ENCODE peak calls at places on chromosomes 1 and 21, in nine cellular contexts. Q is adrenal gland, W is breast epithelium, B is spleen, O is body of pancreas, Y is ovary, H is GM12878, Z is IMR-90, L is stomach. S is an unnamed sample.

GRCh38 chr1:65948609-65949229 is 156.0 kb downstream of the PDE4B start:
- DNase-seq in L (no peak), O (no peak), Z (peak), Q (peak), H (no peak), Y (no peak), W (no peak), B (no peak), S (no peak)

GRCh38 chr1:204087893-204088528 is 15.1 kb downstream of the SOX13 start:
- DNase-seq in Y (peak), Z (no peak), W (no peak), B (no peak), H (no peak), O (no peak), Q (peak), L (no peak), S (no peak)

GRCh38 chr1:6634278-6635052 is 9.8 kb downstream of the THAP3 start:
- DNase-seq in Y (peak), Z (peak), O (peak), L (peak), Q (peak), W (no peak), H (no peak), B (peak), S (peak)

GRCh38 chr1:100703716-100704115 is 15.8 kb upstream of the VCAM1 start:
- DNase-seq in Y (no peak), H (no peak), Z (no peak), B (no peak), O (no peak), Q (no peak), W (no peak), L (no peak), S (no peak)

GRCh38 chr1:89906088-89906487 is 85.3 kb downstream of the LRRC8D start:
- DNase-seq in O (no peak), H (no peak), Q (no peak), L (no peak), Y (no peak), B (no peak), W (no peak), Z (no peak), S (no peak)

GRCh38 chr21:46639489-46640386 is 4.3 kb downstream of the PRMT2 start:
- DNase-seq in W (no peak), Q (no peak), Y (no peak), B (no peak), Z (peak), O (no peak), H (no peak), L (no peak), S (no peak)

GRCh38 chr1:43828574-43828973 is 105.0 kb upstream of the ARTN start:
- DNase-seq in L (no peak), Q (no peak), Z (no peak), W (no peak), O (no peak), B (no peak), H (no peak), Y (no peak), S (no peak)

GRCh38 chr1:74363220-74363619 is 128.0 kb downstream of the TNNI3K start:
- DNase-seq in L (no peak), H (no peak), Z (no peak), O (no peak), B (no peak), Q (no peak), W (no peak), Y (no peak), S (no peak)

GRCh38 chr1:47208374-47208850 is 18.6 kb upstream of the PDZK1IP1 start:
- DNase-seq in Q (no peak), B (peak), O (no peak), Y (no peak), W (no peak), Z (no peak), H (no peak), L (no peak), S (no peak)

DNA sequence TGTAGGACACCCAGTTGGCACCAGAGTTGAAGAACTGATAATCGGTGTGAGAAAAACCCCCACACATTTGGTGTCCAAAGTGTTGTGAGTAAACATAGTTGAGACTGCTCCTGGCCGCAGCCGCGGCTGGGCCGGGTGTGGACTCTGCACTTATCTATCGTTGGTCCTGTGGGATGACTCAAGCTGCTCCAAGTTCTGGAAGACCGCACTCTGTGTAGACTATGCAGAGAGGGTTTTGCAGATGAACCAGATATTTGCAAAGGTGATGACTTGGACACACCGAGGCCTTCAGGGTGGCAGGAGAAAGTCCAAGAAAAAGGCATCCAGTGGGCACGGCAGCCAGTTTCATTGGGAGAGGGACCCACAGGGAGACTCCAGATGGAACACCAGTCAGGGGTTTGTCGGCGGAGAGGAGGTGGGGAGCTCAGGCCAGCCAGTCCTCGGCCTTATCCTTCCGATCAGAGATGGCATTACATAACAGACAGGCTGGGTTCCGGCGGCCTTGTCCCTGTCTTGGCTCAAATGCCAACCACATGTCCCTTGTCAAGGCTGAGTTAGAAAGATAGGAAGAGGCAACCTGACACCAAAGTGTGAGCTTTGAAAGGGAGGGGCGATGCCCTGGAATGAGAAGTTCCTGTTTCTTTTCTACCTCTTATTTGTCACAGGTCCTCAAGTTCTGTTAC is 21.1 kb downstream of the C2CD2 start:
- DNase-seq in W (no peak), B (peak), Y (peak), Q (peak), O (no peak), H (no peak), L (no peak), Z (peak), S (peak)
- TF ChIP-seq POLR2A in W (no peak), B (no peak), Y (no peak), Q (peak), O (no peak), H (no peak), L (no peak), Z (no peak), S (no peak)

DNA sequence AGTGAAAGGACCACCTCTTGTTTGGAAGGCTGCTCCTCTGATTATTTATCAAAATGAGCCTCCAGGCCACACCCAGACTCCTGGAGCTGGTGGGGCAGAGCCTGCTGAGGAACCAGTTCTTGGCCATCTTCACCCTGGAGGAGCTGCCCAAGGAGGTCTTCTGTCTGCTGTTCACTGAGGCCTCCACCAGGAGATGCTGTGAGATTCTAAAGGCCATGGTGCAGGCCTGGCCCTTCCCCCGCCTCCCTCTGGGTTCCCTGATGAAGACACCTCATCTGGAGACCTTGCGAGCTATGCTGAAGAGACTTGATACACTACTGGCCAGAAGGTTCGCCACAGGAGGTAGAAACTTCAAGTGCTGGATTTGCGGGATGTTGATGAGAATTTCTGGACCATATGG is 61.7 kb upstream of the GJA8 start:
- DNase-seq in L (no peak), O (no peak), Q (no peak), B (no peak), W (no peak), H (no peak), Y (no peak), Z (peak), S (no peak)
- TF ChIP-seq CTCF in L (no peak), O (no peak), Q (no peak), B (no peak), W (no peak), H (peak), Y (no peak), Z (peak), S (no peak)

GRCh38 chr1:164601399-164602141 is 42.6 kb downstream of the PBX1 start:
- DNase-seq in Z (no peak), L (no peak), O (no peak), Y (no peak), Q (no peak), H (no peak), W (no peak), B (no peak), S (no peak)
- H3K4me3 ChIP-seq in Z (no peak), L (no peak), O (no peak), Y (no peak), Q (no peak), H (no peak), W (peak), B (no peak), S (no peak)

GRCh38 chr1:53681647-53682368 is 57.2 kb downstream of the GLIS1 start:
- DNase-seq in L (peak), Z (peak), O (peak), B (no peak), Y (peak), H (no peak), Q (peak), W (peak), S (peak)

GRCh38 chr1:53680868-53681267 is 58.1 kb downstream of the GLIS1 start:
- DNase-seq in H (no peak), L (no peak), Q (no peak), O (no peak), W (no peak), B (no peak), Y (no peak), Z (no peak), S (no peak)

GRCh38 chr1:53683986-53684740 is 54.8 kb downstream of the GLIS1 start:
- DNase-seq in Y (no peak), O (no peak), H (no peak), B (no peak), Q (no peak), W (no peak), Z (no peak), L (no peak), S (no peak)

GRCh38 chr1:53682881-53683280 is 56.1 kb downstream of the GLIS1 start:
- DNase-seq in B (no peak), L (no peak), O (no peak), Q (no peak), Z (no peak), W (no peak), H (no peak), Y (no peak), S (no peak)

DNA sequence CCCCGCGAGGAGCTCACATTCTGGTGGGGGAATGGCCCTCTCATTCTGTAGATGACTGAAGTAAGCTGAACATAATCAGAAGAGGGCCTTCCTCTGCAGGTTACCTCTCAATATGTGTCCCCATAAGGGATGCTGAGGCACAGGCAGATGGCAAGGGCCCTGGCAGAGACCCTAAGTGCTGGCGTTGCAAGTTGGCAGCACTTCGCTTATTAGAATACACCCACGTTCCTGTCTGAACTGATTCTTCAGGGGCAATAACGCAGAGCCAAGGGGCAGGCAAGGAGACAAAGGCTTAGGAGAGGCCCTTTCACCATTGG is 56.6 kb downstream of the GLIS1 start:
- DNase-seq in Q (no peak), L (no peak), B (no peak), H (no peak), W (no peak), Z (no peak), O (no peak), Y (no peak), S (no peak)
- TF ChIP-seq POLR2A in Q (no peak), L (no peak), B (no peak), H (no peak), W (no peak), Z (no peak), O (no peak), Y (no peak), S (no peak)

DNA sequence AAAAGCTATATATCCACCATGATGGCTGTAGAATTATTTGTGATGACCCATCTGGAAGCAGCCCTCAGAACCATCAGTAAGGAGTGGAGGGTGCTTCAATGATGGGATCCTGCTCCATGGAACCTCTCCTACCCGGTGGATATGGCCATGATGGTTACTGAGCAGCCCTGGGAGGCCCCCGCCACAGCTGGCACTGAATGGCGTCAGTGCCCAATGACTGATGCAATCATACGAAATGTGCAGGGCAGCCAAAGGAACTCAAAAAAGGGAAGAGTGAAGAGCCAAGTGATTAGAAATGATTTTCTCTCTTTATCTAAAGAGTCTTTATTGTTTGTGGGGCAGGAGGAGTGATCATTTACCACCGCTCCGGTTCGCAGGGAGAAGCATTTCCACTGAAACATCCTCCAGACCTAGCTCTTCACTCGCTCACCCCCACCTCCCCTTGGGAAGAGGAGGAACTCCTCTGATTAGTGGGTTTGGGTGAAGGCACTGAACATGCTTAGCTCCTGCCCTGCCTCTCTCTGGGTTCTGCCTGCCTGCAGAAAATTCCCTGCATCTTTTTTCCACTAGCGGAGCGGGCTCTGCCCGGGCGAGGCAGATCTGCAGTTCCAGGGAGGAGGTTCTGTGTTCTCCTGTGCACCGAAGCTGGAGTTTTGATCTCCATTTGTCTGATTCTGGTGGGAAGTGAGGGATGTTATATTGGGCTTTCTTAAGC is 260.3 kb downstream of the GRIK3 start:
- DNase-seq in H (no peak), O (no peak), W (no peak), Z (no peak), B (no peak), L (no peak), Q (no peak), Y (no peak), S (no peak)
- TF ChIP-seq CTCF in H (no peak), O (no peak), W (no peak), Z (no peak), B (no peak), L (no peak), Q (no peak), Y (no peak), S (no peak)

DNA sequence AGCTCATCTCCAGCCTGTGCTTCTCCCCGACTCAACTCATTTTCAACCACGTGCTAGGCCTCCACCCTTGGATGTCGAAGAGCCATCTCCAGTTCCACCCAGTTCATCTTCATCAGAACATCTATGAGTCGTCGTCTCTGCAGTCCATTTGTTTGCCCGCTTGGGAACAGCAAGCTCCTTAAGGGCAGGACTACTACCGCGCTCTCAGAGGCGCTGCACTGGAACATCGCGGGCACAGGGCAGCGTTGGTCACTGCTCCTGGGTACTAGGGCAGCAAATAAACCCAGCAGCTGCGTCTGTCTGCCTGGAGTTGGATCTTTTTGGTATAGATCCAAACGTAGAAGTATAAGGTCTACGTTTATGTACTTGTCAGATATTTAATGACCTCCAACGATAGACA is 478 bp upstream of the PRDM2 start:
- DNase-seq in Z (no peak), O (no peak), H (no peak), L (no peak), Q (no peak), B (peak), Y (peak), W (no peak), S (no peak)
- H3K4me3 ChIP-seq in Z (peak), O (peak), H (peak), L (peak), Q (peak), B (peak), Y (peak), W (peak), S (peak)

GRCh38 chr1:192100686-192101468 is 57.4 kb upstream of the RGS18 start:
- DNase-seq in L (no peak), H (no peak), Q (no peak), O (no peak), W (no peak), Y (no peak), Z (no peak), B (no peak), S (no peak)

GRCh38 chr1:192099328-192099727 is 58.9 kb upstream of the RGS18 start:
- DNase-seq in H (no peak), L (no peak), Z (no peak), Y (no peak), O (no peak), B (no peak), W (no peak), Q (no peak), S (no peak)

GRCh38 chr1:192098001-192098400 is 60.3 kb upstream of the RGS18 start:
- DNase-seq in W (no peak), B (no peak), O (no peak), Z (no peak), Y (no peak), L (no peak), H (no peak), Q (no peak), S (no peak)
- TF ChIP-seq POLR2A in W (no peak), B (no peak), O (no peak), Z (no peak), Y (no peak), L (no peak), H (no peak), Q (no peak), S (no peak)

GRCh38 chr21:35222541-35222941 is 173.4 kb upstream of the RUNX1 start:
- DNase-seq in H (peak), Z (no peak), B (no peak), L (no peak), Q (no peak), O (no peak), W (no peak), Y (no peak), S (no peak)

GRCh38 chr21:35225573-35225972 is 176.5 kb upstream of the RUNX1 start:
- DNase-seq in B (no peak), L (no peak), Q (no peak), O (no peak), H (no peak), Z (no peak), W (no peak), Y (no peak), S (no peak)

GRCh38 chr21:35222021-35222420 is 172.9 kb upstream of the RUNX1 start:
- DNase-seq in W (no peak), H (no peak), Z (no peak), O (no peak), Q (no peak), B (no peak), L (no peak), Y (no peak), S (no peak)

GRCh38 chr21:35226302-35226701 is 177.2 kb upstream of the RUNX1 start:
- DNase-seq in Z (peak), W (peak), Q (no peak), L (peak), B (no peak), O (no peak), Y (no peak), H (no peak), S (peak)

GRCh38 chr21:35223480-35224156 is 174.5 kb upstream of the RUNX1 start:
- DNase-seq in Y (no peak), O (no peak), Q (no peak), W (no peak), H (no peak), B (no peak), Z (no peak), L (no peak), S (no peak)
- TF ChIP-seq CTCF in Y (no peak), O (no peak), Q (no peak), W (no peak), H (no peak), B (no peak), Z (no peak), L (no peak), S (no peak)

GRCh38 chr1:110752941-110753725 is 78.4 kb upstream of the KCNA3 start:
- DNase-seq in Q (no peak), Y (no peak), L (no peak), W (no peak), H (no peak), Z (no peak), O (no peak), B (no peak), S (no peak)

GRCh38 chr1:110750446-110751029 is 75.8 kb upstream of the KCNA3 start:
- DNase-seq in H (no peak), O (no peak), W (no peak), Y (no peak), B (no peak), Q (no peak), L (no peak), Z (no peak), S (no peak)

GRCh38 chr1:110756506-110756905 is 81.8 kb upstream of the KCNA3 start:
- DNase-seq in W (no peak), Z (no peak), B (no peak), H (no peak), Q (no peak), Y (no peak), O (no peak), L (no peak), S (no peak)
- H3K4me3 ChIP-seq in W (no peak), Z (no peak), B (no peak), H (no peak), Q (no peak), Y (no peak), O (no peak), L (no peak), S (no peak)